ENCODE peak calls at places on chromosomes 2 and 18, in eight cellular contexts. O is Kasumi-1, W is HCT116, D is non-pigmented ciliary epithelial cell, C is skeletal muscle cell, B is ovary, A is Calu3, J is OCI-M1. I is an unnamed sample.

GRCh38 chr2:138364554-138365162 is 136.9 kb upstream of the SPOPL start:
- DNase-seq in D (no peak), B (no peak), J (no peak), C (no peak), O (no peak), W (no peak), A (no peak), I (no peak)

GRCh38 chr2:101823347-101823791 is 125.9 kb downstream of the MAP4K4 start:
- DNase-seq in J (peak), C (no peak), O (peak), B (peak), A (peak), W (peak), D (no peak), I (peak)

GRCh38 chr18:79727211-79727610 is 47.6 kb downstream of the CTDP1 start:
- DNase-seq in C (no peak), W (no peak), O (no peak), A (no peak), J (no peak), D (no peak), B (no peak), I (no peak)

GRCh38 chr2:135916232-135916631 is 40.0 kb upstream of the MCM6 start:
- DNase-seq in C (no peak), O (peak), A (no peak), J (peak), W (peak), B (no peak), D (peak), I (peak)

GRCh38 chr2:74887961-74888670 is 54.2 kb downstream of the HK2 start:
- DNase-seq in J (no peak), D (no peak), C (no peak), O (no peak), B (no peak), A (no peak), W (no peak), I (no peak)

GRCh38 chr2:235967358-235967757 is 200.8 kb downstream of the GBX2 start:
- DNase-seq in A (no peak), J (no peak), W (no peak), D (no peak), C (no peak), B (no peak), O (no peak), I (no peak)

GRCh38 chr2:200218645-200219044 is 87.8 kb upstream of the SPATS2L start:
- DNase-seq in A (no peak), C (no peak), W (no peak), D (no peak), J (no peak), B (no peak), O (no peak), I (no peak)

GRCh38 chr2:38935568-38936172 is 46.0 kb downstream of the ARHGEF33 start:
- DNase-seq in W (no peak), D (no peak), J (no peak), A (no peak), B (no peak), O (no peak), C (no peak), I (no peak)

GRCh38 chr2:45248214-45248613 is 239.0 kb upstream of the SIX2 start:
- DNase-seq in A (no peak), B (no peak), W (no peak), J (no peak), C (no peak), D (no peak), O (no peak), I (no peak)

GRCh38 chr2:105078906-105079305 is 41.0 kb downstream of the MRPS9 start:
- DNase-seq in O (no peak), C (no peak), A (no peak), B (no peak), J (no peak), W (no peak), D (no peak), I (no peak)

GRCh38 chr18:58526425-58527115 is 102.3 kb downstream of the ALPK2 start:
- DNase-seq in A (no peak), C (no peak), W (no peak), B (no peak), J (no peak), O (no peak), D (no peak), I (no peak)

GRCh38 chr2:213353419-213353818 is 69.2 kb downstream of the SPAG16 start:
- DNase-seq in J (no peak), D (no peak), B (no peak), C (no peak), W (no peak), O (no peak), A (no peak), I (no peak)

GRCh38 chr2:42925742-42926437 is 133.5 kb upstream of the HAAO start:
- DNase-seq in A (no peak), C (no peak), W (no peak), O (no peak), B (no peak), D (no peak), J (no peak), I (no peak)

GRCh38 chr18:3626927-3627240 is 176.9 kb downstream of the TGIF1 start:
- DNase-seq in O (no peak), W (no peak), D (no peak), J (no peak), C (no peak), B (no peak), A (no peak), I (no peak)

GRCh38 chr2:166773268-166773949 is 114.9 kb upstream of the XIRP2 start:
- DNase-seq in A (no peak), D (no peak), O (no peak), J (no peak), W (no peak), C (no peak), B (no peak), I (no peak)

GRCh38 chr2:59237311-59237710 is 996.2 kb upstream of the FANCL start:
- DNase-seq in J (no peak), O (no peak), B (no peak), D (no peak), C (no peak), W (no peak), A (no peak), I (no peak)

GRCh38 chr18:59634096-59634495 is 63.1 kb downstream of the CCBE1 start:
- DNase-seq in W (no peak), C (no peak), B (no peak), A (no peak), D (no peak), J (no peak), O (no peak), I (no peak)

GRCh38 chr2:237045449-237045848 is 40.2 kb upstream of the COPS8 start:
- DNase-seq in B (no peak), W (no peak), D (no peak), O (no peak), J (no peak), C (no peak), A (no peak), I (no peak)

GRCh38 chr18:44826418-44827259 is 146.0 kb downstream of the SETBP1 start:
- DNase-seq in B (peak), O (no peak), D (peak), W (no peak), J (no peak), C (peak), A (peak), I (no peak)

GRCh38 chr2:224769489-224769888 is 53.3 kb upstream of the CCDC195 start:
- DNase-seq in D (no peak), J (no peak), B (no peak), C (no peak), W (no peak), A (no peak), O (no peak), I (no peak)

GRCh38 chr18:36298113-36298701 is 694 bp downstream of the FHOD3 start:
- DNase-seq in J (no peak), A (peak), W (no peak), O (no peak), C (no peak), D (no peak), B (peak), I (no peak)

GRCh38 chr2:80461505-80462197 is 157.1 kb upstream of the LRRTM1 start:
- DNase-seq in J (no peak), D (no peak), B (no peak), O (no peak), C (no peak), A (no peak), W (no peak), I (no peak)

GRCh38 chr2:176535480-176536113 is 266.4 kb downstream of the MTX2 start:
- DNase-seq in J (no peak), A (no peak), O (no peak), C (peak), D (no peak), W (no peak), B (no peak), I (no peak)

GRCh38 chr2:232767866-232768265 is 8.5 kb downstream of the KCNJ13 start:
- DNase-seq in C (no peak), W (no peak), B (no peak), J (no peak), O (no peak), A (no peak), D (no peak), I (no peak)

GRCh38 chr2:176172748-176173586 is 15.5 kb upstream of the HOXD1 start:
- DNase-seq in J (no peak), A (no peak), B (no peak), C (no peak), D (no peak), W (no peak), O (no peak), I (no peak)

GRCh38 chr2:146094185-146094584 is 1574.3 kb upstream of the ZEB2 start:
- DNase-seq in W (no peak), D (no peak), J (no peak), O (no peak), B (no peak), A (no peak), C (no peak), I (no peak)

GRCh38 chr18:37322497-37323035 is 243.0 kb downstream of the CELF4 start:
- DNase-seq in A (peak), W (peak), C (no peak), B (peak), D (no peak), J (peak), O (peak), I (no peak)

GRCh38 chr2:178279142-178279541 is 84.8 kb downstream of the OSBPL6 start:
- DNase-seq in B (no peak), W (no peak), D (peak), O (no peak), A (no peak), J (peak), C (peak), I (no peak)

GRCh38 chr2:69309336-69310048 is 77.5 kb downstream of the GFPT1 start:
- DNase-seq in D (no peak), O (no peak), C (no peak), J (no peak), A (peak), B (peak), W (no peak), I (no peak)

GRCh38 chr2:109586687-109587086 is 27.1 kb downstream of the SEPTIN10 start:
- DNase-seq in C (no peak), O (no peak), W (no peak), A (no peak), B (no peak), D (no peak), J (no peak), I (no peak)

GRCh38 chr2:203340791-203341487 is 12.7 kb downstream of the ABI2 start:
- DNase-seq in D (peak), W (no peak), B (no peak), O (no peak), J (no peak), C (peak), A (peak), I (no peak)

GRCh38 chr2:29322011-29322410 is 206.8 kb downstream of the CLIP4 start:
- DNase-seq in J (no peak), A (no peak), B (no peak), W (no peak), D (no peak), C (no peak), O (peak), I (no peak)

I was measured in effector memory CD8-positive, alpha-beta T cell.